ENCODE peak calls at places on chromosome X, in ten cellular contexts. One of them, this sample, is unnamed.

GRCh38 chrX:72060196-72060974 is 71.3 kb downstream of the RTL5 start:
- DNase-seq in BE2C: peak; percentile 69
- DNase-seq in uterus: peak; percentile 33
- DNase-seq in A549: no peak
- DNase-seq in astrocyte of the spinal cord: no peak
- DNase-seq in pancreas: no peak
- DNase-seq in foreskin fibroblast: no peak
- DNase-seq in tibial nerve: no peak
- DNase-seq in AG09309: no peak
- DNase-seq in AG09319: no peak
- DNase-seq in this sample: no peak

GRCh38 chrX:97380200-97380599 is 496.5 kb downstream of the RPA4 start:
- DNase-seq in BE2C: no peak
- DNase-seq in uterus: no peak
- DNase-seq in A549: no peak
- DNase-seq in astrocyte of the spinal cord: no peak
- DNase-seq in pancreas: no peak
- DNase-seq in foreskin fibroblast: no peak
- DNase-seq in tibial nerve: no peak
- DNase-seq in AG09309: no peak
- DNase-seq in AG09319: no peak
- DNase-seq in this sample: no peak

GRCh38 chrX:130523460-130524394 is 121.9 kb downstream of the RBMX2 start:
- DNase-seq in BE2C: peak; percentile 65
- DNase-seq in uterus: peak; percentile 28
- DNase-seq in A549: no peak
- DNase-seq in astrocyte of the spinal cord: peak; percentile 11
- DNase-seq in pancreas: peak; percentile 9
- DNase-seq in foreskin fibroblast: no peak
- DNase-seq in tibial nerve: peak; percentile 14
- DNase-seq in AG09309: no peak
- DNase-seq in AG09319: no peak
- DNase-seq in this sample: no peak

GRCh38 chrX:24298191-24298590 is 15.7 kb downstream of the SUPT20HL2 start:
- DNase-seq in BE2C: no peak
- DNase-seq in uterus: no peak
- DNase-seq in A549: no peak
- DNase-seq in astrocyte of the spinal cord: no peak
- DNase-seq in pancreas: no peak
- DNase-seq in foreskin fibroblast: no peak
- DNase-seq in tibial nerve: no peak
- DNase-seq in AG09309: no peak
- DNase-seq in AG09319: no peak
- DNase-seq in this sample: no peak

GRCh38 chrX:124736553-124737240 is 390.3 kb downstream of the SH2D1A start:
- DNase-seq in BE2C: no peak
- DNase-seq in uterus: no peak
- DNase-seq in A549: no peak
- DNase-seq in astrocyte of the spinal cord: no peak
- DNase-seq in pancreas: no peak
- DNase-seq in foreskin fibroblast: no peak
- DNase-seq in tibial nerve: no peak
- DNase-seq in AG09309: no peak
- DNase-seq in AG09319: no peak
- DNase-seq in this sample: no peak

GRCh38 chrX:115679460-115679859 is 118.5 kb downstream of the PLS3 start:
- DNase-seq in BE2C: no peak
- DNase-seq in uterus: no peak
- DNase-seq in A549: peak; percentile 17
- DNase-seq in astrocyte of the spinal cord: peak; percentile 41
- DNase-seq in pancreas: no peak
- DNase-seq in foreskin fibroblast: peak; percentile 2
- DNase-seq in tibial nerve: no peak
- DNase-seq in AG09309: no peak
- DNase-seq in AG09319: no peak
- DNase-seq in this sample: peak; percentile 52

GRCh38 chrX:9033179-9033578 is 748 bp downstream of the FAM9B start:
- DNase-seq in BE2C: no peak
- DNase-seq in uterus: no peak
- DNase-seq in A549: no peak
- DNase-seq in astrocyte of the spinal cord: no peak
- DNase-seq in pancreas: no peak
- DNase-seq in foreskin fibroblast: no peak
- DNase-seq in tibial nerve: no peak
- DNase-seq in AG09309: no peak
- DNase-seq in AG09319: no peak
- DNase-seq in this sample: no peak

GRCh38 chrX:71537743-71538142 is 4.8 kb downstream of the OGT start:
- DNase-seq in BE2C: no peak
- DNase-seq in uterus: no peak
- DNase-seq in A549: no peak
- DNase-seq in astrocyte of the spinal cord: no peak
- DNase-seq in pancreas: no peak
- DNase-seq in foreskin fibroblast: no peak
- DNase-seq in tibial nerve: no peak
- DNase-seq in AG09309: no peak
- DNase-seq in AG09319: no peak
- DNase-seq in this sample: no peak

DNA sequence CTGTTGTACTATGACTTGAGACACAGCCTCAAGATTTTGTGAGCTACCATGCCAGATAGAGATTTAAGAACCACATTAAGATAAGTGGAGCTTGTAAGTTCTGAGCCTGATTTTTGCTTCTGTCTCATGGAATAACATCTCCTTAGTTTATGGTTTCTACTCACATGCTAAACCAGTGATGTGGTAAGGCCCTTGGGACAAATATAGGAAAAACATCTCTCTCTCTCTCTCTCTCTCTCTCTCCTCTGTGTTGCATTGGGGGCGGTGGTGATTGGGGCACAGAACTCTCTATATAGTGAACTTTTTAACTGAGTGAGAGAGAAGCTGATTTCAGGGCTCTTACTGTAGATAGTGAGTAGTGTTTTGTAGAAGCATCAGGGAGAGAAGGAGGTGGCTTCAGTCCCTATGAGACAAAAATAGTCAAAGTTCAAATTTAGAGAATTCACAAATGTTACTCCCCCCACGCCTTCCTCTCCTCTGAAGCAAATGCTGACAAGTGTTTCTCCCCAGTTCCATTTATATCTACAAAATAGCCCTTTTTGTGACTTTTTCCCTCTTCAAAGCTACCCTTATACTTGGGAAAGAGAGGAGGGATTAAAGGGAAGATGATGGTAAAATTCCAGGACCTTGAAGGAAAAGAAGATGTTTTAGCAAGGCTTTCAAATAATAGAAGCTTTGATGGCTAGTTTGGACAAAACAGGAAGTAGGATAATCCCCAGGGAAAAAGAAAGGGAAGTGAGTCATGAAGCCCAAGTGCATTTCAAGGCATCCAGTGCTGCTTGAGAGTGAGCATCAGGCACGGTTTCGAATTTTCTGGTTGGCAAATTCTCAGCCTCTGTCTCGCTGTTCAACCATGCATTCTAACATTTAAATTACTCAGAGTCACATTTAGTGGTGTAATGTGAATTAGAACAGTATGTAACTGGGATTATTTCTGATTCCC is 134.3 kb upstream of the AP1S2 start:
- DNase-seq in BE2C: no peak
- DNase-seq in uterus: peak; percentile 14
- DNase-seq in A549: no peak
- DNase-seq in astrocyte of the spinal cord: peak; percentile 66
- DNase-seq in pancreas: no peak
- DNase-seq in foreskin fibroblast: peak; percentile 72
- DNase-seq in tibial nerve: no peak
- DNase-seq in AG09309: peak; percentile 25
- DNase-seq in AG09319: peak; percentile 49
- DNase-seq in this sample: peak; percentile 60
- TF ChIP-seq CTCF in BE2C: no peak
- TF ChIP-seq CTCF in uterus: no peak
- TF ChIP-seq CTCF in A549: no peak
- TF ChIP-seq CTCF in astrocyte of the spinal cord: no peak
- TF ChIP-seq CTCF in pancreas: no peak
- TF ChIP-seq CTCF in foreskin fibroblast: no peak
- TF ChIP-seq CTCF in tibial nerve: no peak
- TF ChIP-seq CTCF in AG09309: no peak
- TF ChIP-seq CTCF in AG09319: no peak
- TF ChIP-seq CTCF in this sample: no peak

GRCh38 chrX:77901506-77901905 is 2.2 kb downstream of the COX7B start:
- DNase-seq in BE2C: no peak
- DNase-seq in uterus: no peak
- DNase-seq in A549: no peak
- DNase-seq in astrocyte of the spinal cord: no peak
- DNase-seq in pancreas: no peak
- DNase-seq in foreskin fibroblast: no peak
- DNase-seq in tibial nerve: no peak
- DNase-seq in AG09309: no peak
- DNase-seq in AG09319: no peak
- DNase-seq in this sample: no peak

GRCh38 chrX:77894921-77895886 is at the start of gene MAGT1:
- DNase-seq in BE2C: peak; percentile 91
- DNase-seq in uterus: peak; percentile 95
- DNase-seq in A549: peak; percentile 84
- DNase-seq in astrocyte of the spinal cord: peak; percentile 98
- DNase-seq in pancreas: peak; percentile 92
- DNase-seq in foreskin fibroblast: peak; percentile 93
- DNase-seq in tibial nerve: peak; percentile 80
- DNase-seq in AG09309: peak; percentile 89
- DNase-seq in AG09319: peak; percentile 93
- DNase-seq in this sample: peak; percentile 95

GRCh38 chrX:77900688-77901087 is 1.4 kb downstream of the COX7B start:
- DNase-seq in BE2C: no peak
- DNase-seq in uterus: no peak
- DNase-seq in A549: no peak
- DNase-seq in astrocyte of the spinal cord: no peak
- DNase-seq in pancreas: no peak
- DNase-seq in foreskin fibroblast: no peak
- DNase-seq in tibial nerve: no peak
- DNase-seq in AG09309: no peak
- DNase-seq in AG09319: no peak
- DNase-seq in this sample: peak; percentile 27

GRCh38 chrX:77893713-77894112 is 1.5 kb downstream of the MAGT1 start:
- DNase-seq in BE2C: no peak
- DNase-seq in uterus: no peak
- DNase-seq in A549: no peak
- DNase-seq in astrocyte of the spinal cord: no peak
- DNase-seq in pancreas: no peak
- DNase-seq in foreskin fibroblast: no peak
- DNase-seq in tibial nerve: no peak
- DNase-seq in AG09309: no peak
- DNase-seq in AG09319: no peak
- DNase-seq in this sample: no peak

GRCh38 chrX:77899081-77899828 is at the start of gene COX7B:
- DNase-seq in BE2C: peak; percentile 70
- DNase-seq in uterus: peak; percentile 83
- DNase-seq in A549: peak; percentile 72
- DNase-seq in astrocyte of the spinal cord: peak; percentile 97
- DNase-seq in pancreas: peak; percentile 72
- DNase-seq in foreskin fibroblast: peak; percentile 85
- DNase-seq in tibial nerve: peak; percentile 18
- DNase-seq in AG09309: peak; percentile 90
- DNase-seq in AG09319: peak; percentile 91
- DNase-seq in this sample: peak; percentile 94
- TF ChIP-seq CTCF in BE2C: peak; percentile 52
- TF ChIP-seq CTCF in uterus: no peak
- TF ChIP-seq CTCF in A549: peak; percentile 44
- TF ChIP-seq CTCF in astrocyte of the spinal cord: peak; percentile 47
- TF ChIP-seq CTCF in pancreas: no peak
- TF ChIP-seq CTCF in foreskin fibroblast: peak; percentile 40
- TF ChIP-seq CTCF in tibial nerve: peak; percentile 20
- TF ChIP-seq CTCF in AG09309: peak; percentile 33
- TF ChIP-seq CTCF in AG09319: peak; percentile 49
- TF ChIP-seq CTCF in this sample: peak; percentile 16

GRCh38 chrX:39931554-39932282 is 166.0 kb downstream of the BCOR start:
- DNase-seq in BE2C: no peak
- DNase-seq in uterus: no peak
- DNase-seq in A549: no peak
- DNase-seq in astrocyte of the spinal cord: no peak
- DNase-seq in pancreas: no peak
- DNase-seq in foreskin fibroblast: no peak
- DNase-seq in tibial nerve: no peak
- DNase-seq in AG09309: peak; percentile 24
- DNase-seq in AG09319: no peak
- DNase-seq in this sample: no peak

GRCh38 chrX:39939678-39940077 is 158.1 kb downstream of the BCOR start:
- DNase-seq in BE2C: no peak
- DNase-seq in uterus: no peak
- DNase-seq in A549: no peak
- DNase-seq in astrocyte of the spinal cord: no peak
- DNase-seq in pancreas: no peak
- DNase-seq in foreskin fibroblast: no peak
- DNase-seq in tibial nerve: no peak
- DNase-seq in AG09309: no peak
- DNase-seq in AG09319: no peak
- DNase-seq in this sample: no peak

GRCh38 chrX:39938466-39938865 is 159.3 kb downstream of the BCOR start:
- DNase-seq in BE2C: no peak
- DNase-seq in uterus: no peak
- DNase-seq in A549: no peak
- DNase-seq in astrocyte of the spinal cord: no peak
- DNase-seq in pancreas: no peak
- DNase-seq in foreskin fibroblast: no peak
- DNase-seq in tibial nerve: no peak
- DNase-seq in AG09309: no peak
- DNase-seq in AG09319: no peak
- DNase-seq in this sample: no peak

GRCh38 chrX:39936886-39937770 is 160.6 kb downstream of the BCOR start:
- DNase-seq in BE2C: no peak
- DNase-seq in uterus: no peak
- DNase-seq in A549: no peak
- DNase-seq in astrocyte of the spinal cord: no peak
- DNase-seq in pancreas: no peak
- DNase-seq in foreskin fibroblast: no peak
- DNase-seq in tibial nerve: no peak
- DNase-seq in AG09309: no peak
- DNase-seq in AG09319: no peak
- DNase-seq in this sample: no peak

DNA sequence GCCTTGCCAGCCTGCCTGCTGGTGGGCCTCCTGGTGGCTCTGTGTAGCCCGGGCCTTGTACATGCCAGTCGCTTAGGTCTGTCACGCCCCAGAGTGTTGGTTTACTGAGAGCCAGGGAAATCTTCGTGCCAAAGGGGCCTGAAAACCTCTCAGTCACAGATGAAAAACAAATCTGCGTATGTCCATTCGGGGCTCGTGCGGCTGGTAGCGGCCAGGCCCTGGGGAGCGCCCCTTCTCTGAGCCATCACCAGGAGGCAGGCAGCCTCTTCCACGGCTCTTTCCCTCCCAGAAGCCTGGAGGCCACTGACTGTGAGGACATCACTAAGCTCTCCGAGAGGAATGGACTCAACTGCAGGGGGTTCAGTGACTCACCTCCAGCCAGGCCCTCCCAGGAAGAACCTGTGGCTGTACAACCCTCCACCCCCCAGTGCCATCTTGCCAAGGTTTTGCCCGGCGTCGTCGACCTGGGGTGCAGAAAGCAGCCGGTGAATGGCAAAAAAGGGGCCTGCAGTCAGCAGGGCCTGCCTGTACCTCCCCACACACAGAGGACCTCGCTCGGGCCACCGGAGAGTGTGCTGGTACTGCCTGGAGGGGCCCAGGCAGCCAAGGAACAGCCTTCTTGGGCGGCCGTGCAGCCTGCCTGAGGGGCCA is 162.2 kb downstream of the BCOR start:
- DNase-seq in BE2C: no peak
- DNase-seq in uterus: no peak
- DNase-seq in A549: no peak
- DNase-seq in astrocyte of the spinal cord: peak; percentile 50
- DNase-seq in pancreas: no peak
- DNase-seq in foreskin fibroblast: no peak
- DNase-seq in tibial nerve: no peak
- DNase-seq in AG09309: no peak
- DNase-seq in AG09319: no peak
- DNase-seq in this sample: peak; percentile 41
- TF ChIP-seq CTCF in BE2C: peak; percentile 2
- TF ChIP-seq CTCF in uterus: no peak
- TF ChIP-seq CTCF in A549: no peak
- TF ChIP-seq CTCF in astrocyte of the spinal cord: peak; percentile 23
- TF ChIP-seq CTCF in pancreas: no peak
- TF ChIP-seq CTCF in foreskin fibroblast: no peak
- TF ChIP-seq CTCF in tibial nerve: no peak
- TF ChIP-seq CTCF in AG09309: peak; percentile 5
- TF ChIP-seq CTCF in AG09319: no peak
- TF ChIP-seq CTCF in this sample: no peak

GRCh38 chrX:153636716-153637115 is 10.3 kb upstream of the DUSP9 start:
- DNase-seq in BE2C: no peak
- DNase-seq in uterus: peak; percentile 6
- DNase-seq in A549: no peak
- DNase-seq in astrocyte of the spinal cord: no peak
- DNase-seq in pancreas: no peak
- DNase-seq in foreskin fibroblast: no peak
- DNase-seq in tibial nerve: no peak
- DNase-seq in AG09309: no peak
- DNase-seq in AG09319: no peak
- DNase-seq in this sample: no peak

GRCh38 chrX:153634832-153635231 is 12.2 kb upstream of the DUSP9 start:
- DNase-seq in BE2C: no peak
- DNase-seq in uterus: peak; percentile 3
- DNase-seq in A549: no peak
- DNase-seq in astrocyte of the spinal cord: no peak
- DNase-seq in pancreas: no peak
- DNase-seq in foreskin fibroblast: no peak
- DNase-seq in tibial nerve: no peak
- DNase-seq in AG09309: no peak
- DNase-seq in AG09319: no peak
- DNase-seq in this sample: no peak

GRCh38 chrX:153635388-153635787 is 11.6 kb upstream of the DUSP9 start:
- DNase-seq in BE2C: no peak
- DNase-seq in uterus: peak; percentile 6
- DNase-seq in A549: no peak
- DNase-seq in astrocyte of the spinal cord: no peak
- DNase-seq in pancreas: no peak
- DNase-seq in foreskin fibroblast: no peak
- DNase-seq in tibial nerve: no peak
- DNase-seq in AG09309: no peak
- DNase-seq in AG09319: no peak
- DNase-seq in this sample: no peak

GRCh38 chrX:153637121-153638040 is 9.6 kb upstream of the DUSP9 start:
- DNase-seq in BE2C: no peak
- DNase-seq in uterus: peak; percentile 5
- DNase-seq in A549: no peak
- DNase-seq in astrocyte of the spinal cord: no peak
- DNase-seq in pancreas: no peak
- DNase-seq in foreskin fibroblast: no peak
- DNase-seq in tibial nerve: no peak
- DNase-seq in AG09309: no peak
- DNase-seq in AG09319: no peak
- DNase-seq in this sample: no peak

DNA sequence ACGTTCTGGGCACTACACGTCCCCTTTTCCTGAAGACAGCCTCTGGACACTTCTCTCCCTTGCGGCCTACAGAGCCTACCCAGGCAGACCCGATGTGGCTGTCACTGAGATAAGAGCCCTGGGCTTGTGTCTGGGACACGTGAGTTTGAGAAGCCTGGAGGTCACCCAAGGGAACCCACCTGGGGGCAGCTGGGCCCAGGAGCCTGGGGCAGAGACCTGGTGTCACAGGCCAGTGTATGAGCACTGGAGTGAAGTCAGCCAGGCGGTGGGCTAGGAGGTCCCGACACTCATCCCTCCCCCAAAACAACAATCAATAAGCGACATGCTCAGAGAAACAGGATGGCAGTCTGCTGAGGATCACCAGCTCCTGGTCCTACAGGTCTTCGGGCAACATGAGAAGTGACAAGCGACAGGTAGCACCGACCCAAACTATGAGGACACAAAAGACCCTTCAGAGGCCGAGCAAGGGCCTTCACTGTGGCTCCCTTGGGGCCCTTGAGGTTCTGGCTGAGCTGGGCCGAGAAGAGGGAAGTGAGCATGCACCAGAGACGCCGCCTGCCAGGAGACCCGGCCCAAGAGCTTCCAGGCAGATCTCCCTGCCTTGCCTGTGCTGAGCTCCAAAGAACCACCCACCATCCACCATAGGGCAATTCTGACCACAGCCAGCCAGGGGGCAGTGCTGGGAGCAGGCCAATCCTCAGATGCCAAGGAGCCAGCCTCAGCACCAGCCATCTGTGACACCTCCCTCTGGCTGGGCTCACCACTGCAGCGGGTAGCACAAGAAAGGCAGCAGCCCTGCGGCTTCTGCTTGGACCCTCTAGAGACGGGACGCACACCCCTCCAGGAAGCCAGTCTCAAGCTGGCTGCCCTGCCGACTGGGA is 11.0 kb upstream of the DUSP9 start:
- DNase-seq in BE2C: peak; percentile 60
- DNase-seq in uterus: peak; percentile 9
- DNase-seq in A549: peak; percentile 79
- DNase-seq in astrocyte of the spinal cord: no peak
- DNase-seq in pancreas: no peak
- DNase-seq in foreskin fibroblast: no peak
- DNase-seq in tibial nerve: no peak
- DNase-seq in AG09309: no peak
- DNase-seq in AG09319: no peak
- DNase-seq in this sample: peak; percentile 48
- TF ChIP-seq CTCF in BE2C: peak; percentile 62
- TF ChIP-seq CTCF in uterus: no peak
- TF ChIP-seq CTCF in A549: peak; percentile 41
- TF ChIP-seq CTCF in astrocyte of the spinal cord: peak; percentile 43
- TF ChIP-seq CTCF in pancreas: peak; percentile 20
- TF ChIP-seq CTCF in foreskin fibroblast: peak; percentile 19
- TF ChIP-seq CTCF in tibial nerve: no peak
- TF ChIP-seq CTCF in AG09309: peak; percentile 51
- TF ChIP-seq CTCF in AG09319: peak; percentile 15
- TF ChIP-seq CTCF in this sample: peak; percentile 33